ENCODE peak calls at places on chromosomes 1 and 21, in eight cellular contexts. One of them, this sample, is unnamed.

GRCh38 chr1:185648858-185649589 is 85.2 kb upstream of the HMCN1 start:
- DNase-seq in left ventricle myocardium inferior: no peak
- DNase-seq in effector memory CD4-positive, alpha-beta T cell: no peak
- DNase-seq in heart right ventricle: no peak
- DNase-seq in adipocyte: no peak
- DNase-seq in neuronal stem cell: no peak
- DNase-seq in ovary: no peak
- DNase-seq in naive thymus-derived CD4-positive, alpha-beta T cell: no peak
- DNase-seq in this sample: no peak

GRCh38 chr1:36911631-36912364 is 122.5 kb downstream of the GRIK3 start:
- DNase-seq in left ventricle myocardium inferior: no peak
- DNase-seq in effector memory CD4-positive, alpha-beta T cell: no peak
- DNase-seq in heart right ventricle: no peak
- DNase-seq in adipocyte: no peak
- DNase-seq in neuronal stem cell: no peak
- DNase-seq in ovary: no peak
- DNase-seq in naive thymus-derived CD4-positive, alpha-beta T cell: no peak
- DNase-seq in this sample: peak; percentile 45

GRCh38 chr21:25881524-25882376 is 147.0 kb downstream of the GABPA start:
- DNase-seq in left ventricle myocardium inferior: peak; percentile 53
- DNase-seq in effector memory CD4-positive, alpha-beta T cell: no peak
- DNase-seq in heart right ventricle: peak; percentile 63
- DNase-seq in adipocyte: peak; percentile 82
- DNase-seq in neuronal stem cell: peak; percentile 45
- DNase-seq in ovary: peak; percentile 75
- DNase-seq in naive thymus-derived CD4-positive, alpha-beta T cell: peak; percentile 63
- DNase-seq in this sample: peak; percentile 52

GRCh38 chr1:211323156-211324063 is 3.2 kb upstream of the TRAF5 start:
- DNase-seq in left ventricle myocardium inferior: no peak
- DNase-seq in effector memory CD4-positive, alpha-beta T cell: peak; percentile 36
- DNase-seq in heart right ventricle: no peak
- DNase-seq in adipocyte: peak; percentile 85
- DNase-seq in neuronal stem cell: peak; percentile 51
- DNase-seq in ovary: no peak
- DNase-seq in naive thymus-derived CD4-positive, alpha-beta T cell: peak; percentile 58
- DNase-seq in this sample: peak; percentile 59

GRCh38 chr1:26993237-26994019 is at the start of gene TRNP1:
- DNase-seq in left ventricle myocardium inferior: peak; percentile 71
- DNase-seq in effector memory CD4-positive, alpha-beta T cell: peak; percentile 61
- DNase-seq in heart right ventricle: peak; percentile 82
- DNase-seq in adipocyte: peak; percentile 93
- DNase-seq in neuronal stem cell: peak; percentile 72
- DNase-seq in ovary: no peak
- DNase-seq in naive thymus-derived CD4-positive, alpha-beta T cell: peak; percentile 79
- DNase-seq in this sample: peak; percentile 65

GRCh38 chr1:35180776-35181374 is 12.1 kb downstream of the SFPQ start:
- DNase-seq in left ventricle myocardium inferior: no peak
- DNase-seq in effector memory CD4-positive, alpha-beta T cell: no peak
- DNase-seq in heart right ventricle: no peak
- DNase-seq in adipocyte: no peak
- DNase-seq in neuronal stem cell: no peak
- DNase-seq in ovary: no peak
- DNase-seq in naive thymus-derived CD4-positive, alpha-beta T cell: no peak
- DNase-seq in this sample: no peak

GRCh38 chr1:88462481-88463261 is 221.4 kb upstream of the PKN2 start:
- DNase-seq in left ventricle myocardium inferior: peak; percentile 38
- DNase-seq in effector memory CD4-positive, alpha-beta T cell: no peak
- DNase-seq in heart right ventricle: peak; percentile 34
- DNase-seq in adipocyte: peak; percentile 70
- DNase-seq in neuronal stem cell: peak; percentile 50
- DNase-seq in ovary: peak; percentile 28
- DNase-seq in naive thymus-derived CD4-positive, alpha-beta T cell: no peak
- DNase-seq in this sample: peak; percentile 84

GRCh38 chr1:52631759-52632331 is 1.1 kb upstream of the SHISAL2A start:
- DNase-seq in left ventricle myocardium inferior: no peak
- DNase-seq in effector memory CD4-positive, alpha-beta T cell: no peak
- DNase-seq in heart right ventricle: no peak
- DNase-seq in adipocyte: no peak
- DNase-seq in neuronal stem cell: no peak
- DNase-seq in ovary: no peak
- DNase-seq in naive thymus-derived CD4-positive, alpha-beta T cell: no peak
- DNase-seq in this sample: no peak

GRCh38 chr1:18927082-18927653 is 24.8 kb upstream of the ALDH4A1 start:
- DNase-seq in left ventricle myocardium inferior: no peak
- DNase-seq in effector memory CD4-positive, alpha-beta T cell: no peak
- DNase-seq in heart right ventricle: no peak
- DNase-seq in adipocyte: no peak
- DNase-seq in neuronal stem cell: no peak
- DNase-seq in ovary: no peak
- DNase-seq in naive thymus-derived CD4-positive, alpha-beta T cell: peak; percentile 52
- DNase-seq in this sample: no peak

GRCh38 chr1:30798389-30798951 is 40.9 kb upstream of the LAPTM5 start:
- DNase-seq in left ventricle myocardium inferior: peak; percentile 39
- DNase-seq in effector memory CD4-positive, alpha-beta T cell: no peak
- DNase-seq in heart right ventricle: peak; percentile 45
- DNase-seq in adipocyte: no peak
- DNase-seq in neuronal stem cell: no peak
- DNase-seq in ovary: no peak
- DNase-seq in naive thymus-derived CD4-positive, alpha-beta T cell: no peak
- DNase-seq in this sample: peak; percentile 61

GRCh38 chr1:117216718-117217117 is 6.0 kb upstream of the VTCN1 start:
- DNase-seq in left ventricle myocardium inferior: no peak
- DNase-seq in effector memory CD4-positive, alpha-beta T cell: no peak
- DNase-seq in heart right ventricle: no peak
- DNase-seq in adipocyte: no peak
- DNase-seq in neuronal stem cell: no peak
- DNase-seq in ovary: no peak
- DNase-seq in naive thymus-derived CD4-positive, alpha-beta T cell: no peak
- DNase-seq in this sample: no peak

GRCh38 chr1:94790246-94790645 is 29.9 kb upstream of the SLC44A3 start:
- DNase-seq in left ventricle myocardium inferior: no peak
- DNase-seq in effector memory CD4-positive, alpha-beta T cell: no peak
- DNase-seq in heart right ventricle: no peak
- DNase-seq in adipocyte: no peak
- DNase-seq in neuronal stem cell: no peak
- DNase-seq in ovary: no peak
- DNase-seq in naive thymus-derived CD4-positive, alpha-beta T cell: no peak
- DNase-seq in this sample: no peak

GRCh38 chr1:225691377-225691776 is 38.5 kb upstream of the ENAH start:
- DNase-seq in left ventricle myocardium inferior: no peak
- DNase-seq in effector memory CD4-positive, alpha-beta T cell: no peak
- DNase-seq in heart right ventricle: no peak
- DNase-seq in adipocyte: peak; percentile 11
- DNase-seq in neuronal stem cell: no peak
- DNase-seq in ovary: no peak
- DNase-seq in naive thymus-derived CD4-positive, alpha-beta T cell: no peak
- DNase-seq in this sample: peak; percentile 37

GRCh38 chr1:119367332-119368124 is 1.1 kb upstream of the HAO2 start:
- DNase-seq in left ventricle myocardium inferior: no peak
- DNase-seq in effector memory CD4-positive, alpha-beta T cell: no peak
- DNase-seq in heart right ventricle: no peak
- DNase-seq in adipocyte: peak; percentile 79
- DNase-seq in neuronal stem cell: peak; percentile 37
- DNase-seq in ovary: no peak
- DNase-seq in naive thymus-derived CD4-positive, alpha-beta T cell: no peak
- DNase-seq in this sample: no peak

GRCh38 chr1:18794561-18794960 is 64.9 kb downstream of the TAS1R2 start:
- DNase-seq in left ventricle myocardium inferior: no peak
- DNase-seq in effector memory CD4-positive, alpha-beta T cell: no peak
- DNase-seq in heart right ventricle: no peak
- DNase-seq in adipocyte: no peak
- DNase-seq in neuronal stem cell: no peak
- DNase-seq in ovary: no peak
- DNase-seq in naive thymus-derived CD4-positive, alpha-beta T cell: no peak
- DNase-seq in this sample: no peak

GRCh38 chr1:33161061-33161681 is 20.7 kb downstream of the TRIM62 start:
- DNase-seq in left ventricle myocardium inferior: peak; percentile 72
- DNase-seq in effector memory CD4-positive, alpha-beta T cell: no peak
- DNase-seq in heart right ventricle: peak; percentile 81
- DNase-seq in adipocyte: no peak
- DNase-seq in neuronal stem cell: peak; percentile 70
- DNase-seq in ovary: peak; percentile 73
- DNase-seq in naive thymus-derived CD4-positive, alpha-beta T cell: no peak
- DNase-seq in this sample: peak; percentile 88

GRCh38 chr1:113138778-113139177 is 65.8 kb downstream of the LRIG2 start:
- DNase-seq in left ventricle myocardium inferior: no peak
- DNase-seq in effector memory CD4-positive, alpha-beta T cell: no peak
- DNase-seq in heart right ventricle: no peak
- DNase-seq in adipocyte: peak; percentile 9
- DNase-seq in neuronal stem cell: no peak
- DNase-seq in ovary: no peak
- DNase-seq in naive thymus-derived CD4-positive, alpha-beta T cell: no peak
- DNase-seq in this sample: no peak

GRCh38 chr21:41501919-41502318 is 6.0 kb downstream of the TMPRSS2 start:
- DNase-seq in left ventricle myocardium inferior: no peak
- DNase-seq in effector memory CD4-positive, alpha-beta T cell: no peak
- DNase-seq in heart right ventricle: no peak
- DNase-seq in adipocyte: no peak
- DNase-seq in neuronal stem cell: no peak
- DNase-seq in ovary: no peak
- DNase-seq in naive thymus-derived CD4-positive, alpha-beta T cell: no peak
- DNase-seq in this sample: no peak

GRCh38 chr1:32924881-32925344 is 23.7 kb upstream of the TMEM54 start:
- DNase-seq in left ventricle myocardium inferior: peak; percentile 29
- DNase-seq in effector memory CD4-positive, alpha-beta T cell: no peak
- DNase-seq in heart right ventricle: peak; percentile 39
- DNase-seq in adipocyte: no peak
- DNase-seq in neuronal stem cell: peak; percentile 40
- DNase-seq in ovary: no peak
- DNase-seq in naive thymus-derived CD4-positive, alpha-beta T cell: no peak
- DNase-seq in this sample: peak; percentile 85

GRCh38 chr1:239899747-239900146 is 191.9 kb upstream of the FMN2 start:
- DNase-seq in left ventricle myocardium inferior: no peak
- DNase-seq in effector memory CD4-positive, alpha-beta T cell: no peak
- DNase-seq in heart right ventricle: no peak
- DNase-seq in adipocyte: no peak
- DNase-seq in neuronal stem cell: no peak
- DNase-seq in ovary: no peak
- DNase-seq in naive thymus-derived CD4-positive, alpha-beta T cell: no peak
- DNase-seq in this sample: no peak

GRCh38 chr1:102174259-102174863 is 177.6 kb upstream of the OLFM3 start:
- DNase-seq in left ventricle myocardium inferior: no peak
- DNase-seq in effector memory CD4-positive, alpha-beta T cell: no peak
- DNase-seq in heart right ventricle: no peak
- DNase-seq in adipocyte: no peak
- DNase-seq in neuronal stem cell: no peak
- DNase-seq in ovary: no peak
- DNase-seq in naive thymus-derived CD4-positive, alpha-beta T cell: no peak
- DNase-seq in this sample: no peak

GRCh38 chr21:43739648-43740435 is 20.9 kb downstream of the PDXK start:
- DNase-seq in left ventricle myocardium inferior: no peak
- DNase-seq in effector memory CD4-positive, alpha-beta T cell: no peak
- DNase-seq in heart right ventricle: no peak
- DNase-seq in adipocyte: no peak
- DNase-seq in neuronal stem cell: no peak
- DNase-seq in ovary: peak; percentile 48
- DNase-seq in naive thymus-derived CD4-positive, alpha-beta T cell: no peak
- DNase-seq in this sample: peak; percentile 83

GRCh38 chr1:67889940-67890567 is 56.8 kb upstream of the GNG12 start:
- DNase-seq in left ventricle myocardium inferior: no peak
- DNase-seq in effector memory CD4-positive, alpha-beta T cell: no peak
- DNase-seq in heart right ventricle: no peak
- DNase-seq in adipocyte: peak; percentile 82
- DNase-seq in neuronal stem cell: no peak
- DNase-seq in ovary: no peak
- DNase-seq in naive thymus-derived CD4-positive, alpha-beta T cell: no peak
- DNase-seq in this sample: no peak

GRCh38 chr1:5481889-5482288 is 510.3 kb downstream of the NPHP4 start:
- DNase-seq in left ventricle myocardium inferior: no peak
- DNase-seq in effector memory CD4-positive, alpha-beta T cell: peak; percentile 1
- DNase-seq in heart right ventricle: no peak
- DNase-seq in adipocyte: no peak
- DNase-seq in neuronal stem cell: peak; percentile 29
- DNase-seq in ovary: no peak
- DNase-seq in naive thymus-derived CD4-positive, alpha-beta T cell: no peak
- DNase-seq in this sample: no peak

GRCh38 chr1:47338249-47339077 is 4.9 kb downstream of the CMPK1 start:
- DNase-seq in left ventricle myocardium inferior: no peak
- DNase-seq in effector memory CD4-positive, alpha-beta T cell: no peak
- DNase-seq in heart right ventricle: no peak
- DNase-seq in adipocyte: no peak
- DNase-seq in neuronal stem cell: no peak
- DNase-seq in ovary: no peak
- DNase-seq in naive thymus-derived CD4-positive, alpha-beta T cell: no peak
- DNase-seq in this sample: no peak

GRCh38 chr1:207856276-207857023 is 54.5 kb downstream of the CD34 start:
- DNase-seq in left ventricle myocardium inferior: no peak
- DNase-seq in effector memory CD4-positive, alpha-beta T cell: no peak
- DNase-seq in heart right ventricle: no peak
- DNase-seq in adipocyte: no peak
- DNase-seq in neuronal stem cell: no peak
- DNase-seq in ovary: no peak
- DNase-seq in naive thymus-derived CD4-positive, alpha-beta T cell: no peak
- DNase-seq in this sample: no peak
- H3K4me1 ChIP-seq in left ventricle myocardium inferior: peaks cover 92% of the 10 kb centered on the region
- H3K4me1 ChIP-seq in effector memory CD4-positive, alpha-beta T cell: peaks cover 23% of the 10 kb centered on the region
- H3K4me1 ChIP-seq in heart right ventricle: peaks cover 17% of the 10 kb centered on the region
- H3K4me1 ChIP-seq in adipocyte: peaks cover 28% of the 10 kb centered on the region
- H3K4me1 ChIP-seq in neuronal stem cell: no peaks in the 10 kb centered on the region
- H3K4me1 ChIP-seq in ovary: peaks cover 5% of the 10 kb centered on the region
- H3K4me1 ChIP-seq in naive thymus-derived CD4-positive, alpha-beta T cell: peaks cover 56% of the 10 kb centered on the region
- H3K4me1 ChIP-seq in this sample: peaks cover 40% of the 10 kb centered on the region

DNA sequence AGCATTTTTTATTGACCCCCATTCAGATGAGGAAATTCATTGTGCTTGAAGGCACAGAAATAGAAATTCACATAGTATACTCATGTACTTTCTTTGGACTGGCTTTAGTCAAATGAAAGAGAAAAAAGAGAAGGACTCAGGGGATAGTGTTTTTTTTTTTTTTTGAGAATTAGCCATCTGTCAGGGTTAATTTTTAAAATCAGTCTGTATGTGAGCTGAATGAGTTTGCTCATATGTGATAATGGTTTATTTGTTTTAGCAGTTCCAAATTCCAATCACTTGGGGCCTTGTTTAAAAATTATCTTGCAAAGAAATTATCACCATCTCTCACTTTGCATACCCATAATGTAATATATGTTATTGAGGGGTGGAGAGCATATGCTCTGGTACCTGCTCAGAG is 19.4 kb downstream of the GNAI3 start:
- DNase-seq in left ventricle myocardium inferior: no peak
- DNase-seq in effector memory CD4-positive, alpha-beta T cell: no peak
- DNase-seq in heart right ventricle: no peak
- DNase-seq in adipocyte: no peak
- DNase-seq in neuronal stem cell: no peak
- DNase-seq in ovary: no peak
- DNase-seq in naive thymus-derived CD4-positive, alpha-beta T cell: no peak
- DNase-seq in this sample: no peak
- H3K4me1 ChIP-seq in left ventricle myocardium inferior: peaks cover 99% of the 10 kb centered on the region
- H3K4me1 ChIP-seq in effector memory CD4-positive, alpha-beta T cell: peaks cover 14% of the 10 kb centered on the region
- H3K4me1 ChIP-seq in heart right ventricle: peaks cover 2% of the 10 kb centered on the region
- H3K4me1 ChIP-seq in adipocyte: peaks cover 25% of the 10 kb centered on the region
- H3K4me1 ChIP-seq in neuronal stem cell: peaks cover 5% of the 10 kb centered on the region
- H3K4me1 ChIP-seq in ovary: peaks cover 6% of the 10 kb centered on the region
- H3K4me1 ChIP-seq in naive thymus-derived CD4-positive, alpha-beta T cell: peaks cover 13% of the 10 kb centered on the region
- H3K4me1 ChIP-seq in this sample: peaks cover 78% of the 10 kb centered on the region

GRCh38 chr1:109319114-109319513 is 12.3 kb upstream of the MYBPHL start:
- DNase-seq in left ventricle myocardium inferior: no peak
- DNase-seq in effector memory CD4-positive, alpha-beta T cell: no peak
- DNase-seq in heart right ventricle: no peak
- DNase-seq in adipocyte: no peak
- DNase-seq in neuronal stem cell: no peak
- DNase-seq in ovary: no peak
- DNase-seq in naive thymus-derived CD4-positive, alpha-beta T cell: no peak
- DNase-seq in this sample: no peak
- H3K4me1 ChIP-seq in left ventricle myocardium inferior: no peaks in the 10 kb centered on the region
- H3K4me1 ChIP-seq in effector memory CD4-positive, alpha-beta T cell: no peaks in the 10 kb centered on the region
- H3K4me1 ChIP-seq in heart right ventricle: no peaks in the 10 kb centered on the region
- H3K4me1 ChIP-seq in adipocyte: peaks cover 14% of the 10 kb centered on the region
- H3K4me1 ChIP-seq in neuronal stem cell: no peaks in the 10 kb centered on the region
- H3K4me1 ChIP-seq in ovary: no peaks in the 10 kb centered on the region
- H3K4me1 ChIP-seq in naive thymus-derived CD4-positive, alpha-beta T cell: no peaks in the 10 kb centered on the region
- H3K4me1 ChIP-seq in this sample: no peaks in the 10 kb centered on the region

GRCh38 chr1:23559136-23559984 is at the start of gene ID3:
- DNase-seq in left ventricle myocardium inferior: peak; percentile 98
- DNase-seq in effector memory CD4-positive, alpha-beta T cell: peak; percentile 84
- DNase-seq in heart right ventricle: peak; percentile 97
- DNase-seq in adipocyte: peak; percentile 99
- DNase-seq in neuronal stem cell: peak; percentile 92
- DNase-seq in ovary: peak; percentile 96
- DNase-seq in naive thymus-derived CD4-positive, alpha-beta T cell: peak; percentile 96
- DNase-seq in this sample: peak; percentile 98
- H3K4me1 ChIP-seq in left ventricle myocardium inferior: peaks cover 91% of the 10 kb centered on the region
- H3K4me1 ChIP-seq in effector memory CD4-positive, alpha-beta T cell: peaks cover 29% of the 10 kb centered on the region
- H3K4me1 ChIP-seq in heart right ventricle: peaks cover 6% of the 10 kb centered on the region
- H3K4me1 ChIP-seq in adipocyte: peaks cover 66% of the 10 kb centered on the region
- H3K4me1 ChIP-seq in neuronal stem cell: peaks cover 45% of the 10 kb centered on the region
- H3K4me1 ChIP-seq in ovary: peaks cover 30% of the 10 kb centered on the region
- H3K4me1 ChIP-seq in naive thymus-derived CD4-positive, alpha-beta T cell: peaks cover 16% of the 10 kb centered on the region
- H3K4me1 ChIP-seq in this sample: peaks cover 89% of the 10 kb centered on the region